ENCODE peak calls at places on chromosomes 5 and 9, in six cellular contexts. S is mesenchymal stem cell, K is psoas muscle, V is sigmoid colon, H is Karpas-422, F is WERI-Rb-1. Q is an unnamed sample.

GRCh38 chr5:56177134-56177533 is 56.0 kb downstream of the ANKRD55 start:
- DNase-seq in F (no peak), K (no peak), V (no peak), S (no peak), H (no peak), Q (no peak)

GRCh38 chr9:122718038-122718437 is 5.8 kb upstream of the OR1L4 start:
- DNase-seq in H (no peak), K (no peak), S (no peak), F (no peak), V (no peak), Q (no peak)

GRCh38 chr5:176797456-176798093 is 12.8 kb upstream of the UNC5A start:
- DNase-seq in H (no peak), F (no peak), V (no peak), S (no peak), K (no peak), Q (no peak)

GRCh38 chr5:130002183-130002582 is 97.9 kb downstream of the CHSY3 start:
- DNase-seq in F (no peak), H (no peak), V (no peak), S (no peak), K (no peak), Q (no peak)

GRCh38 chr5:19920761-19921160 is 67.2 kb downstream of the CDH18 start:
- DNase-seq in H (no peak), F (no peak), K (no peak), V (no peak), S (no peak), Q (no peak)

GRCh38 chr9:69317081-69317480 is 7.9 kb upstream of the ENTREP1 start:
- DNase-seq in S (no peak), V (no peak), F (no peak), H (no peak), K (no peak), Q (no peak)

GRCh38 chr5:154369682-154370081 is 76.1 kb upstream of the SAP30L start:
- DNase-seq in V (no peak), F (no peak), H (no peak), S (peak; percentile 32), K (no peak), Q (no peak)

GRCh38 chr9:134391319-134392231 is 65.3 kb downstream of the RXRA start:
- DNase-seq in V (no peak), K (no peak), H (no peak), F (no peak), S (no peak), Q (no peak)

GRCh38 chr9:78167356-78167755 is 68.5 kb upstream of the CEP78 start:
- DNase-seq in V (no peak), H (no peak), K (no peak), F (no peak), S (no peak), Q (no peak)

GRCh38 chr5:67146574-67146973 is 50.0 kb downstream of the CD180 start:
- DNase-seq in V (no peak), S (peak; percentile 3), H (no peak), F (no peak), K (no peak), Q (no peak)

GRCh38 chr9:32705059-32705458 is 69.6 kb upstream of the TAF1L start:
- DNase-seq in S (no peak), F (no peak), V (no peak), H (peak; percentile 41), K (no peak), Q (no peak)

GRCh38 chr9:93710370-93710723 is 134.0 kb downstream of the PHF2 start:
- DNase-seq in K (no peak), H (no peak), S (no peak), F (no peak), V (no peak), Q (no peak)

GRCh38 chr5:107853696-107854095 is 183.0 kb upstream of the EFNA5 start:
- DNase-seq in F (no peak), H (no peak), K (no peak), V (no peak), S (no peak), Q (no peak)

DNA sequence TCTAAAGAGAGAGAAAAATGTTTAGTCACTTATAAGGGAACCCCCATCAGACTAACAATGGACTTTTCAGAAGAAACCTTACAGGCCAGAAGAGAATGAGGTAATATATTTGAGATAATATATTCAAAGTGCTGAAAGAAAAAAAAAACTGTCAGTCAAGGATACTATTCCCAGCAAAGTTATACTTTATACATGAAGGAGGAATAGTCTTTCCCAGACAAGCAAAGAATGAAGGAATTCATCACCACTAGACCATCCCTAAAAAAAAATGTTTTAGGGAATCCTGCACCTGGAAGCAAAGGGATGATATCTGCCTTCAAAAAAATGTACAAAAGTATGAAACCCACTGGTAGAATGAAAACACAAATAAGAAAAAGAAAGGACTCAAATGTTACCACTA is 37.5 kb upstream of the SH3TC2 start:
- DNase-seq in F (no peak), V (no peak), H (no peak), K (no peak), S (no peak), Q (no peak)
- H3K9me3 ChIP-seq in F (peaks cover 3% of the 10 kb centered on the region), V (no peaks in the 10 kb centered on the region), H (peaks cover 14% of the 10 kb centered on the region), K (peaks cover 30% of the 10 kb centered on the region), S (peaks cover 44% of the 10 kb centered on the region), Q (peaks cover 11% of the 10 kb centered on the region)

DNA sequence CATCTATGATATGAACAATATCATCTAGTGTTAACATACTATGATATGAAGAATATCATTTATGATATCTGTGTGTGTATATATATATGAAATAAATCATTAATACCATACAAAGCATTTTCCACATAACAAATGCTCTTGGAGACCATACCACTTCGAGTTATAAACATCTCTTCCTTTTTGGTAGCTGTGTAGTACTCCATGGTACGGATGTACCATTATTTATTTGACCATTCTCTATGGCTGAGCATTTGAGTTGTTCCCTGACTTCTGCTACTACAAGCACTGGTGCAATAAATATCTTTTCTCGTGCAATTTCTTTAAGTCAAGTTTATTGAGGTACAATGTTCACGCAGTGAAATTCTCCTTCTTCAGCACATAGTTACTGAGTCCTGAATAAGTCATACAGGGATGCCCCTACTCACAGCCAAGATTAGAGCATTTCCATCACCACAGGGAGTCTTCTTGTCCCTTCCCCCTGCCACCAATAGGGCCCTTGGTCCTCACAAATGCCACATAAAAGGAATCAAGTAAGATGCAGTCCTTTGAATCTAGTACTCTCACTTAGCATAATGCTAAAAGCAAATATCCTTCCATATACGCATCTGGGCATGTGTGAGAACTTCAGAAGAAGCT is 75.2 kb upstream of the SLC25A48 start:
- DNase-seq in F (no peak), V (no peak), K (no peak), H (no peak), S (no peak), Q (no peak)
- H3K9me3 ChIP-seq in F (no peaks in the 10 kb centered on the region), V (no peaks in the 10 kb centered on the region), K (no peaks in the 10 kb centered on the region), H (no peaks in the 10 kb centered on the region), S (no peaks in the 10 kb centered on the region), Q (no peaks in the 10 kb centered on the region)

GRCh38 chr5:138382347-138382746 is 29.9 kb downstream of the KDM3B start:
- DNase-seq in H (no peak), F (no peak), S (no peak), K (no peak), V (no peak), Q (no peak)
- H3K9me3 ChIP-seq in H (no peaks in the 10 kb centered on the region), F (no peaks in the 10 kb centered on the region), S (no peaks in the 10 kb centered on the region), K (no peaks in the 10 kb centered on the region), V (no peaks in the 10 kb centered on the region), Q (no peaks in the 10 kb centered on the region)

GRCh38 chr9:90770927-90771326 is 30.7 kb upstream of the SYK start:
- DNase-seq in S (no peak), V (no peak), F (no peak), H (no peak), K (no peak), Q (no peak)

GRCh38 chr9:90770339-90770738 is 31.3 kb upstream of the SYK start:
- DNase-seq in F (no peak), H (peak; percentile 57), K (no peak), V (no peak), S (no peak), Q (no peak)

GRCh38 chr9:90766736-90767135 is 34.9 kb upstream of the SYK start:
- DNase-seq in F (no peak), H (no peak), K (no peak), V (no peak), S (no peak), Q (no peak)

GRCh38 chr9:90772381-90772780 is 29.2 kb upstream of the SYK start:
- DNase-seq in H (no peak), F (no peak), S (no peak), K (no peak), V (no peak), Q (no peak)

DNA sequence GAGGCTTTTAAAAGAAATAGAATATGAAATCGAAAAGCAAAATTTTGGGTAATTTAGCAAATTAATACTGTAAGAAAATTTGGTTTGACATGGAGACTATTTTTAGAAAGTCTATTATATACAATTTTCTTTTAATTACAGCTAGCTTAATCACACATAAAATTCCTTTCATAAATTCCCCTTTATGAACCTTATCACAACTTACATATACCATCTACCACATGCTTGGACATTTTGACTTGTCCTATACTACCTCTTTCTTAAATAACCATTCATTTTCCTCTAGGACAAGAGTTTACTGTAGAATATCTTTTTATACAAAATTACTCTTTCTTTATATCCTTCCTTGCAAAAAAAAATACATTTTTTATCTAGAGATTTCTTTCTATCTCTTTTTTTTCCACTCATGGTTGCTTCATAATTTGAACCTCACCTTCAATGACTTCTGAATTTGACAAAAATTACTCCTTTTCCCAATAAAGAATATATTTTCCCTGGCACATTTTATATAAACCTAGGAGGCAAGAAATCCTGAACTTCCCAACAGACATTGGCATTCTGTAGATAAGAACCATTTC is 34.0 kb upstream of the SYK start:
- DNase-seq in K (no peak), H (peak; percentile 53), V (no peak), F (no peak), S (no peak), Q (no peak)
- H3K9me3 ChIP-seq in K (no peaks in the 10 kb centered on the region), H (peaks cover 28% of the 10 kb centered on the region), V (no peaks in the 10 kb centered on the region), F (peaks cover 22% of the 10 kb centered on the region), S (peaks cover 38% of the 10 kb centered on the region), Q (no peaks in the 10 kb centered on the region)

GRCh38 chr5:18652404-18653215 is 1018.4 kb downstream of the TAF11L14 start:
- DNase-seq in S (no peak), H (no peak), K (no peak), V (no peak), F (no peak), Q (no peak)
- H3K9me3 ChIP-seq in S (peaks cover 19% of the 10 kb centered on the region), H (peaks cover 45% of the 10 kb centered on the region), K (no peaks in the 10 kb centered on the region), V (no peaks in the 10 kb centered on the region), F (peaks cover 3% of the 10 kb centered on the region), Q (peaks cover 7% of the 10 kb centered on the region)

DNA sequence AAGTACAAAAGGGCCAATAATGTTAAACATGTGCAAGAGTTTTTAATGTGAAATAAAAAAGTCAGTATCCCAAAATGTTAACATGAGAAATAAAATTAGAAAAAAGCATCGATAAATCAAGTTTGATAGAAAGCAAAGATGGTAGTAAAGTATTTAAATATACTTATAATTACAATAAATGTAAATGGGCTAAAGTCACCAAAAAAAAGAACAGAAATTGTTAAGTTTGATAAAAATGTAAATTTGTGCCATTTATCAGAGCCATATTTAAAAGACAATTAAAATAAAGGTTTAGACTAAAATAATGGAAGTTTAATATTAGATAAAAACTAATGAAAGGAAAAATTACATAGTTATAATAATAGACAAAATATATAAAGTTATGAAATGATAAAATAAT is 500.5 kb downstream of the TMEM232 start:
- DNase-seq in F (no peak), K (no peak), H (no peak), S (no peak), V (no peak), Q (no peak)
- H3K9me3 ChIP-seq in F (peaks cover 4% of the 10 kb centered on the region), K (peaks cover 12% of the 10 kb centered on the region), H (peaks cover 19% of the 10 kb centered on the region), S (peaks cover 57% of the 10 kb centered on the region), V (no peaks in the 10 kb centered on the region), Q (peaks cover 12% of the 10 kb centered on the region)